ENCODE peak calls at places on chromosomes 1 and 21, in four cellular contexts. C is K562, H is WTC11, G is GM12878. B is an unnamed sample.

GRCh38 chr1:35558374-35559316 is 1.0 kb downstream of the NCDN start:
- DNase-seq in H (peak), C (no peak), G (no peak), B (no peak)

GRCh38 chr1:209768354-209768774 is 12.5 kb downstream of the TRAF3IP3 start:
- DNase-seq in G (peak), C (no peak), H (no peak), B (no peak)

GRCh38 chr1:59332983-59333382 is 36.1 kb downstream of the FGGY start:
- DNase-seq in H (no peak), G (no peak), C (no peak), B (no peak)

GRCh38 chr1:25697426-25698220 is 81.0 kb downstream of the MAN1C1 start:
- DNase-seq in G (no peak), H (no peak), C (no peak), B (no peak)

GRCh38 chr1:19765623-19766022 is 34.1 kb downstream of the TMCO4 start:
- DNase-seq in G (no peak), C (peak), H (no peak), B (no peak)

GRCh38 chr1:118200836-118201235 is 15.8 kb upstream of the SPAG17 start:
- DNase-seq in C (no peak), G (no peak), H (no peak), B (no peak)

GRCh38 chr21:46154155-46154954 is 1.0 kb downstream of the FTCD start:
- DNase-seq in C (no peak), G (no peak), H (no peak), B (no peak)

GRCh38 chr1:36981771-36982622 is 52.3 kb downstream of the GRIK3 start:
- DNase-seq in G (no peak), H (no peak), C (no peak), B (no peak)

GRCh38 chr1:223401873-223402789 is 8.9 kb downstream of the CCDC185 start:
- DNase-seq in G (no peak), C (peak), H (no peak), B (no peak)

GRCh38 chr1:8752921-8753713 is 64.3 kb downstream of the RERE start:
- DNase-seq in G (no peak), H (no peak), C (no peak), B (no peak)

GRCh38 chr1:24980836-24981631 is 51.0 kb upstream of the RUNX3 start:
- DNase-seq in G (no peak), C (no peak), H (no peak), B (no peak)

GRCh38 chr1:228867951-228868730 is 132.9 kb downstream of the RHOU start:
- DNase-seq in H (no peak), G (no peak), C (no peak), B (no peak)

GRCh38 chr1:164648211-164649080 is 89.5 kb downstream of the PBX1 start:
- DNase-seq in C (no peak), G (no peak), H (no peak), B (no peak)
- TF ChIP-seq TCF7 in C (no peak), G (no peak), H (no peak), B (no peak)

DNA sequence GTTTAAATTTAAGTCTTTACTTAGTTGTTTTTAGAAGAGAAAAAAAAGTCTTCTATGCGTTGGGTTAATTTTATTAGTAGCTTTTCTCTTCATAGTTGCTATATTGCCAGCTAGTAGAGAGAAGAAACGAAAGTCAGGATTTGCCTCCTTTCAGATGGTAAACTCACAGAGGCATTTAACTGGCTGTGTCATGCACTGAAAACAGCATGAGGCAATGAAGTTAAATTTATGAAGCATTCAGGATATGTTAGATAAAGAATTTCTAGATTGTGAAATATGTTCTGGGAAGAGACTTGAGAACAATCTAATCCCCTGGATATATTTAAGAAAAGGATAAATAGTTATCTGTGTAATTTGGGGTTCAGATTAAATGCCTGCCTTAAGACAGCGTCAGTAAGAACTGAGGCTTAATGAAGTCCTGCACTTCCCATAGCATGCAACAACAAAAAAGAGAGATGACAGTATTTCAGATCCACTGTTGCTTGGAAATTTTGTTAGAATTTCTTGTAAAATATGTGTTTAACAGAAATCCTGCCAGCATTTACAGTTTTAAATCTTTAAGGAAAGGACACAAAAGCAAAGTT is 1.7 kb downstream of the ANGPTL1 start:
- DNase-seq in H (no peak), G (no peak), C (no peak), B (no peak)
- TF ChIP-seq TCF7 in H (no peak), G (no peak), C (no peak), B (no peak)

GRCh38 chr1:170694172-170694926 is 30.4 kb downstream of the PRRX1 start:
- DNase-seq in C (no peak), G (no peak), H (no peak), B (no peak)
- TF ChIP-seq TCF7 in C (no peak), G (no peak), H (no peak), B (no peak)

GRCh38 chr1:103208844-103209243 is 100.5 kb upstream of the COL11A1 start:
- DNase-seq in C (no peak), H (no peak), G (no peak), B (no peak)

GRCh38 chr1:103211073-103211472 is 102.8 kb upstream of the COL11A1 start:
- DNase-seq in C (no peak), G (no peak), H (no peak), B (no peak)
- TF ChIP-seq TCF7 in C (no peak), G (no peak), H (no peak), B (no peak)

GRCh38 chr1:6167391-6168303 is 12.5 kb downstream of the CHD5 start:
- DNase-seq in H (no peak), G (no peak), C (no peak), B (no peak)
- TF ChIP-seq TCF7 in H (no peak), G (no peak), C (no peak), B (no peak)

DNA sequence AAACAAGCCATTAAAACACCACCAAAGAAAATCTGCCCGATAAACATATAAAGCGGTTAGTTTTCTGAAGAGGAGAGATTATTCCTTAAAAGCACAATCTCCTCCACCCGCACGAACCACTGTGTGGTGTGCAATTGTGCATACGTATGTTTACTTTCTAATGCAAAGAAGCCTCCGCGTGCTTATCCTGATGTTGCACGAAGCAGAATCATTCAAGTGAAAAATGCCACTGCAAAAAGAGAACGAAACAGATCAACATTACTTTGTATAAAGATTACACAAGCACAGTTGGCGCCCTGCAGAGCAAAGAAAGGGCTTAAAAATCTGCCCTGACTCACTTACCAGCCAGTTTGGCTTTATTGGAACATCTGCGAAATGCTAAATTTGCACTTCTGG is 166.8 kb downstream of the ZNF281 start:
- DNase-seq in G (no peak), H (no peak), C (no peak), B (no peak)
- TF ChIP-seq TCF7 in G (no peak), H (no peak), C (no peak), B (no peak)

B was measured in HepG2.